ENCODE peak calls at places on chromosomes 12 and 14, in five cellular contexts. L is HepG2, I is HCT116, P is GM12878, X is K562. E is an unnamed sample.

GRCh38 chr14:60311417-60311816 is 62.4 kb downstream of the PPM1A start:
- DNase-seq in L (no peak), I (no peak), P (no peak), X (no peak), E (peak)

GRCh38 chr12:666066-666465 is 2.8 kb upstream of the NINJ2 start:
- DNase-seq in L (no peak), I (no peak), P (no peak), X (no peak), E (no peak)

GRCh38 chr12:123805119-123805518 is 43.0 kb downstream of the DNAH10 start:
- DNase-seq in L (no peak), I (no peak), P (no peak), X (no peak), E (no peak)

GRCh38 chr12:131765961-131766360 is 55.1 kb downstream of the SFSWAP start:
- DNase-seq in L (no peak), I (no peak), P (no peak), X (no peak), E (no peak)

GRCh38 chr12:11500861-11501230 is 105.5 kb upstream of the PRB2 start:
- DNase-seq in L (no peak), I (no peak), P (no peak), X (no peak), E (no peak)

GRCh38 chr12:32558941-32559340 is 120.2 kb upstream of the DNM1L start:
- DNase-seq in L (no peak), I (no peak), P (peak), X (no peak), E (no peak)

GRCh38 chr12:114903394-114903748 is 219.4 kb upstream of the TBX3 start:
- DNase-seq in L (no peak), I (no peak), P (no peak), X (no peak), E (no peak)

GRCh38 chr12:106245767-106246166 is 2.1 kb downstream of the CKAP4 start:
- DNase-seq in L (no peak), I (peak), P (no peak), X (no peak), E (no peak)

GRCh38 chr14:90693413-90693812 is 122.8 kb downstream of the TTC7B start:
- DNase-seq in L (no peak), I (no peak), P (no peak), X (no peak), E (no peak)

GRCh38 chr12:77189463-77189862 is 124.1 kb upstream of the E2F7 start:
- DNase-seq in L (no peak), I (no peak), P (no peak), X (no peak), E (no peak)

GRCh38 chr14:45793081-45793480 is 540.1 kb upstream of the MIS18BP1 start:
- DNase-seq in L (peak), I (no peak), P (no peak), X (no peak), E (no peak)

GRCh38 chr12:113397497-113398197 is 6.0 kb downstream of the SDS start:
- DNase-seq in L (no peak), I (no peak), P (no peak), X (no peak), E (no peak)

GRCh38 chr14:59407246-59407615 is 57.9 kb downstream of the GPR135 start:
- DNase-seq in L (peak), I (no peak), P (no peak), X (no peak), E (no peak)

GRCh38 chr12:106309671-106310313 is 7.3 kb downstream of the TCP11L2 start:
- DNase-seq in L (no peak), I (no peak), P (no peak), X (no peak), E (no peak)

GRCh38 chr12:15334225-15334624 is 11.9 kb downstream of the PTPRO start:
- DNase-seq in L (no peak), I (no peak), P (no peak), X (no peak), E (no peak)

GRCh38 chr12:78712834-78713455 is 151.6 kb upstream of the SYT1 start:
- DNase-seq in L (no peak), I (no peak), P (no peak), X (no peak), E (no peak)

GRCh38 chr12:62532333-62532732 is 65.7 kb downstream of the MON2 start:
- DNase-seq in L (no peak), I (no peak), P (no peak), X (no peak), E (no peak)

GRCh38 chr12:105474672-105475071 is 144.2 kb downstream of the C12orf75 start:
- DNase-seq in L (no peak), I (no peak), P (no peak), X (no peak), E (no peak)

GRCh38 chr14:27608377-27608776 is 1010.5 kb upstream of the NOVA1 start:
- DNase-seq in L (no peak), I (no peak), P (no peak), X (no peak), E (no peak)

GRCh38 chr12:124493809-124494750 is 73.3 kb downstream of the NCOR2 start:
- DNase-seq in L (no peak), I (no peak), P (peak), X (no peak), E (no peak)

GRCh38 chr14:42057176-42057575 is 450.5 kb downstream of the LRFN5 start:
- DNase-seq in L (no peak), I (no peak), P (no peak), X (no peak), E (no peak)

GRCh38 chr12:3152892-3153291 is 75.7 kb downstream of the TSPAN9 start:
- DNase-seq in L (no peak), I (no peak), P (no peak), X (no peak), E (no peak)

GRCh38 chr14:74949859-74950572 is 5.4 kb downstream of the PGF start:
- DNase-seq in L (no peak), I (no peak), P (no peak), X (no peak), E (no peak)

GRCh38 chr12:126582231-126582630 is 1517.0 kb downstream of the AACS start:
- DNase-seq in L (no peak), I (no peak), P (no peak), X (no peak), E (no peak)

GRCh38 chr12:124184456-124184855 is 110.4 kb upstream of the RFLNA start:
- DNase-seq in L (peak), I (no peak), P (no peak), X (no peak), E (no peak)

GRCh38 chr12:102169922-102170698 is 27.5 kb downstream of the PMCH start:
- DNase-seq in L (peak), I (peak), P (no peak), X (peak), E (peak)

GRCh38 chr12:110744697-110745264 is 2.1 kb upstream of the PPP1CC start:
- DNase-seq in L (peak), I (no peak), P (no peak), X (no peak), E (peak)

DNA sequence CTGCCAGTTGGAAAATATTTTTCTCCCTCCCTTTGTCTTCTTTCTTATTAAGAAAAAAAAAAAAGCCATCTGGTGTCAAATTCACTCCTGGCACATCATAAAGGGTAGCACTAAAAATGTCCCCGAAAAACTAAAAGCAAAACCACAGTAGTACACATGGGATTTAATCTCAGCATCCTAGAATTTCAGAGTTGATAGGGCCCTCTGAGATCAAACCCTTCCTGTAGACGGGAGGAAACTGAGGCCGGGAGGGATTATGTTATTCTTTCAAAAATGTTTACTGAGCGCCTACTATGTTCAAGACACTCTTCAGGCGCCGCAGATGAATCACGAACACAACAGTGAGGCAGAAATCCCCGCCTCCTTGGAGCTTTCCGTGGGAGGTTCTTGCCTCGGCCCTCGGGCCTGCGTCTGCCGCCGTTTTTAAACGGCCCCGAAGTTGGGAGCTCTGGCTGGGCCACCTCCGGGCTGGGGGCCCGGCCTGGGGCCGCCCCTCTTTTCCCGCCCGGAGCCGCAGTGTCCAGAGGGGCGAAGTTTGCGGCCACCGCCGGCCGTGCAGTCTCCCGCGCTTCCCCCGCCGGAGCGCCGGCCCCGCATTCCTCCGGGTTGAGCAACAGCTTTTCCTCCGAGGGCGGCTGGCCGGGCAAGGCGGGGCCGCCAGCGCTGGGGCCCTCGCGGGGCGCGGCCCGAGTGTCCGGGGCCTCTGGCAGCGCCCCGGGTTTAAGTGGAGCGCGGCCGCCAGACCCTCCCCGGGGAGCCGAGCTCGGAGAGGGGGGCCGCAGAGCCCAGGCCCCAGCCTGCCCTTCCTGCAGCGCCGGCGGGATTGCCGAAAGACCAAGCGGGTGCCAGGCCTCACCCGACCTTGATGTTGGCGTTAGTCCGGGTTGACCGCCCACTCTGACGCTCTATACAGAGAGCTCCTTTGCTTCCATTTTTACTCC is 18.6 kb upstream of the CTDSP2 start:
- DNase-seq in L (no peak), I (peak), P (no peak), X (peak), E (no peak)
- TF ChIP-seq ZBTB33 in L (no peak), I (no peak), P (no peak), X (no peak), E (no peak)

GRCh38 chr14:35879654-35880249 is 53.6 kb downstream of the BRMS1L start:
- DNase-seq in L (peak), I (peak), P (no peak), X (no peak), E (peak)
- TF ChIP-seq JUND in L (no peak), I (no peak), P (no peak), X (no peak), E (no peak)

DNA sequence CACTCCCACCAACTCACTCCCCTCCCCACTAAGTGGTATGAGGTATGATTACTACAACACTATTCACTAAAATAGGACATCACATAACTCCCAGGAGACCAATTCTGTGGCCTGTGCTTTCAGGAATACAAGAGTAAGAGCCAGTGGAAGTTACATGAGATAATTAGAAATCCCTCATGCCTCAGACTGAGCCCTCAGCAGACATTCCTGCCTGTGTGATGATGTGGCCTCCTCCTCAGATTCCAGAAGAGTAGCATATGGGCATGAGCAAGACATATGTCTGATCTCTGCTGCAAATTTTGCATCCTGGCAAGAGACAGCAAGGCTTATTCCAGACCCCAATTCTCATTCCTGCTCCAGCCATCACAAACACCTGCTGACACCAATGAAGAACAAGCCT is 46.0 kb upstream of the BMP4 start:
- DNase-seq in L (no peak), I (no peak), P (no peak), X (no peak), E (no peak)
- TF ChIP-seq ZBTB33 in L (no peak), I (no peak), P (no peak), X (no peak), E (no peak)

GRCh38 chr12:67068773-67069450 is 200.2 kb upstream of the CAND1 start:
- DNase-seq in L (peak), I (no peak), P (no peak), X (peak), E (peak)

GRCh38 chr12:67070307-67070600 is 198.9 kb upstream of the CAND1 start:
- DNase-seq in L (no peak), I (no peak), P (no peak), X (no peak), E (peak)

GRCh38 chr12:67069451-67070306 is 199.5 kb upstream of the CAND1 start:
- DNase-seq in L (peak), I (no peak), P (no peak), X (peak), E (peak)

GRCh38 chr12:67068204-67068731 is 200.9 kb upstream of the CAND1 start:
- DNase-seq in L (no peak), I (no peak), P (no peak), X (no peak), E (peak)

DNA sequence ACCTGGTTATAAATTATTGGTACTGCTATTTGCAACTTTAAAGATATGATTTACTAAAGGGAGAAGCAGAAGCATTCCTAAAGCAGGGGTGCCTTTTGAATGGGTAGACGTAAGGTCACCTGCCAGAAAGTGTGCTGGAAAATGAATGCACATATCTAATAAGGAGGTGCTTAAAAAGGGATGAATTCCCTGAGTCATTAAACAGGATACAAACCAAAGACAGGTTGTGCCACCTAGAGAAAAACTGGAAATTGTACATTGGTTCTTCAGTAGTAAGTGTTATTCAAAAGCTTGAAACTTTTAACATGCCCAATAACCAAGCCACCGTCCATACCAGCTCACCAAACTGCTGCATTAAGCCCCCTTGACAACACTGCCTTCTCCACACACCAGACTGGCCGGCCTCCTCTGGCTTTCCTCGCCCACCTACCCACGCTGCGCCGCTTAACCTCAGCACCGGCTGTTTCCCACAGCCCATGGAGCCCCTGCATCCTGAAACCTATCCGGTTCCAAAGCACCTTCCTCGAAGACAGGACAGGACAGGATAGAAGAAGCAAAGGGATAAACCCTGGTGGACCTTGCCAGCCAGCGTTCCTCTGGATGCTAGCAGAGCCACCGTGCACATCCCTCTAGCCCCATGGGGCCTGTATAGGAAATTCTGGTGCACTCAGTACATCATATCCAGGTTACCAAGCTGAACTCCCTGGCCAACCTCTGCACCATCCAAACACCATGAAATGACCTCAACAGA is 201.5 kb upstream of the CAND1 start:
- DNase-seq in L (no peak), I (no peak), P (no peak), X (no peak), E (peak)
- TF ChIP-seq JUND in L (no peak), I (no peak), P (no peak), X (no peak), E (no peak)

GRCh38 chr12:13630354-13630753 is 351.0 kb downstream of the GRIN2B start:
- DNase-seq in L (no peak), I (no peak), P (no peak), X (no peak), E (no peak)
- TF ChIP-seq ZBTB33 in L (no peak), I (no peak), P (no peak), X (no peak), E (no peak)

DNA sequence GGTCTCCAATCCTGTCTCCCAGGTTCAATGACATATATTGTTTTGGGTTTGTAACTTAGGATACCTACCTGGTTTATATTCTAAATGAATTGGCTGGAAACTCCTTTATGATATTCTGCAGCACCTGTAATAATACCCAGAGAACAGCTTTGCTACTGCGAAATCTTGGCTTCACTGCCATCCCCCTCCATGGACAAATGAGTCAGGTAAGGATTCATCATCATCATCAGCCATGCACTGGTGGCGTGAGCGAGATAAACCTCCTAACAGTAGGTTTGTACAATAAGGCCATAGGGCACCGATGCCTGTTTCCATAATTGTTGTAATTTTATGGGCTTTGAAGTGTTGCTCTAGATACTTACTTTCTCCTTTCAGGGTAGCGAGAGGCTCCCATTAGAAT is 10.7 kb downstream of the DDX47 start:
- DNase-seq in L (no peak), I (no peak), P (no peak), X (no peak), E (no peak)
- TF ChIP-seq JUND in L (no peak), I (no peak), P (no peak), X (no peak), E (no peak)

E was measured in SK-N-SH.